ENCODE peak calls at places on chromosomes 5 and 9, in six cellular contexts. One of them, this sample, is unnamed.

GRCh38 chr9:1303911-1304310 is 253.8 kb downstream of the DMRT2 start:
- DNase-seq in HCT116: no peak
- DNase-seq in A549: no peak
- DNase-seq in CD8-positive, alpha-beta memory T cell: no peak
- DNase-seq in IMR-90: no peak
- DNase-seq in fibroblast of lung: no peak
- DNase-seq in this sample: no peak

GRCh38 chr5:40221796-40222195 is 457.9 kb upstream of the PTGER4 start:
- DNase-seq in HCT116: no peak
- DNase-seq in A549: no peak
- DNase-seq in CD8-positive, alpha-beta memory T cell: no peak
- DNase-seq in IMR-90: peak; percentile 93
- DNase-seq in fibroblast of lung: peak; percentile 47
- DNase-seq in this sample: peak; percentile 40

GRCh38 chr5:177495243-177496060 is 2.0 kb downstream of the PDLIM7 start:
- DNase-seq in HCT116: no peak
- DNase-seq in A549: no peak
- DNase-seq in CD8-positive, alpha-beta memory T cell: no peak
- DNase-seq in IMR-90: peak; percentile 88
- DNase-seq in fibroblast of lung: peak; percentile 96
- DNase-seq in this sample: no peak

GRCh38 chr5:179285236-179285635 is 60.0 kb downstream of the ADAMTS2 start:
- DNase-seq in HCT116: no peak
- DNase-seq in A549: no peak
- DNase-seq in CD8-positive, alpha-beta memory T cell: no peak
- DNase-seq in IMR-90: no peak
- DNase-seq in fibroblast of lung: peak; percentile 35
- DNase-seq in this sample: no peak

GRCh38 chr9:134495881-134496412 is 145.7 kb upstream of the COL5A1 start:
- DNase-seq in HCT116: no peak
- DNase-seq in A549: no peak
- DNase-seq in CD8-positive, alpha-beta memory T cell: no peak
- DNase-seq in IMR-90: no peak
- DNase-seq in fibroblast of lung: no peak
- DNase-seq in this sample: no peak

GRCh38 chr5:10555134-10555733 is 8.6 kb upstream of the ANKRD33B start:
- DNase-seq in HCT116: no peak
- DNase-seq in A549: peak; percentile 85
- DNase-seq in CD8-positive, alpha-beta memory T cell: no peak
- DNase-seq in IMR-90: peak; percentile 91
- DNase-seq in fibroblast of lung: peak; percentile 67
- DNase-seq in this sample: no peak

GRCh38 chr5:1883120-1883924 is 597 bp upstream of the IRX4 start:
- DNase-seq in HCT116: no peak
- DNase-seq in A549: peak; percentile 77
- DNase-seq in CD8-positive, alpha-beta memory T cell: no peak
- DNase-seq in IMR-90: no peak
- DNase-seq in fibroblast of lung: no peak
- DNase-seq in this sample: no peak

GRCh38 chr9:112731971-112732370 is 14.1 kb upstream of the INIP start:
- DNase-seq in HCT116: no peak
- DNase-seq in A549: no peak
- DNase-seq in CD8-positive, alpha-beta memory T cell: no peak
- DNase-seq in IMR-90: no peak
- DNase-seq in fibroblast of lung: no peak
- DNase-seq in this sample: peak; percentile 88

GRCh38 chr9:126491256-126491879 is 122.4 kb upstream of the LMX1B start:
- DNase-seq in HCT116: no peak
- DNase-seq in A549: no peak
- DNase-seq in CD8-positive, alpha-beta memory T cell: peak; percentile 64
- DNase-seq in IMR-90: peak; percentile 69
- DNase-seq in fibroblast of lung: peak; percentile 74
- DNase-seq in this sample: no peak

GRCh38 chr9:19232830-19233194 is 2.3 kb downstream of the DENND4C start:
- DNase-seq in HCT116: no peak
- DNase-seq in A549: no peak
- DNase-seq in CD8-positive, alpha-beta memory T cell: peak; percentile 4
- DNase-seq in IMR-90: peak; percentile 56
- DNase-seq in fibroblast of lung: peak; percentile 63
- DNase-seq in this sample: no peak

GRCh38 chr5:179792612-179793469 is 945 bp upstream of the LTC4S start:
- DNase-seq in HCT116: no peak
- DNase-seq in A549: no peak
- DNase-seq in CD8-positive, alpha-beta memory T cell: no peak
- DNase-seq in IMR-90: no peak
- DNase-seq in fibroblast of lung: no peak
- DNase-seq in this sample: no peak

GRCh38 chr5:125411163-125412050 is 665.0 kb upstream of the ZNF608 start:
- DNase-seq in HCT116: no peak
- DNase-seq in A549: no peak
- DNase-seq in CD8-positive, alpha-beta memory T cell: no peak
- DNase-seq in IMR-90: peak; percentile 39
- DNase-seq in fibroblast of lung: peak; percentile 58
- DNase-seq in this sample: peak; percentile 48

GRCh38 chr5:96537386-96537785 is 104.3 kb upstream of the PCSK1 start:
- DNase-seq in HCT116: no peak
- DNase-seq in A549: no peak
- DNase-seq in CD8-positive, alpha-beta memory T cell: peak; percentile 70
- DNase-seq in IMR-90: peak; percentile 89
- DNase-seq in fibroblast of lung: peak; percentile 69
- DNase-seq in this sample: no peak

GRCh38 chr5:108661590-108662219 is 86.0 kb upstream of the FER start:
- DNase-seq in HCT116: no peak
- DNase-seq in A549: no peak
- DNase-seq in CD8-positive, alpha-beta memory T cell: no peak
- DNase-seq in IMR-90: peak; percentile 47
- DNase-seq in fibroblast of lung: peak; percentile 36
- DNase-seq in this sample: no peak

DNA sequence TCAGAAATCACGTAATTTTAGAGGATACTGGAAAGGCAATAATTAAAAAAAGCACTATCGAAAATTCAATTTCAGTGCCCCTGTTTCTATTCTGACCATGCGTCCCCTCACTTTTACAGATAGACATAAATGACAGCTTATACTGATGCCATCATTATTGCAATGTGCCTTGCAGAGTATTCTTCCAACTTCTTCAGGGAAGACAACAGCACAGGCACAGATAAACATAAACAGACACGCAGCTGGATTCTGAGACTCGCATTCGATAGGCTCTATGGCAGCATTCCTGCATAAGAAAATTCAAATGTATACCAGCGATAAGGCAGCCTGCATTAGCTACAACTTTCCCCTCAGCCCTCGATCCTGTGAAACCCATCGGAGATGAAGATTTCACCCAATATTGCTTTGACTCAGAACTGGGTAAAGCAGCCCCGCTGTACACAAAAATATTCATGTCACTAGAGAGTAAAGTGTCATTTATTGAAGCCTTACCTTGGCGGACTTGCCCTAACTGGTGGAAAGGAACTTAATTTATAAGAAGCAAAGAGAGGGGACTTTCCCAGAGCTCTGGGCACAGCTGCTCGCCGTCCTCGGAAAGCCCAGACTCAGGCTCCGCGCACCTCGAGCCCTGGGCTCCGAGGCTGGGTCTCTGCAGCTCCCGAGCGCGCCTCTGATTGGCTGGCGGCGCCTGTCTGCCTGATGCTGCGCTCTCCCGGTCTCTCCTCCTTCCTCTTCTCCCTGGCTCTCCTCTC is at the start of gene CDH18:
- DNase-seq in HCT116: no peak
- DNase-seq in A549: peak; percentile 30
- DNase-seq in CD8-positive, alpha-beta memory T cell: no peak
- DNase-seq in IMR-90: peak; percentile 38
- DNase-seq in fibroblast of lung: peak; percentile 56
- DNase-seq in this sample: no peak
- H3K4me3 ChIP-seq in HCT116: no peak within 1 kb of the TSS
- H3K4me3 ChIP-seq in A549: peak within 1 kb of the TSS; percentile 28
- H3K4me3 ChIP-seq in CD8-positive, alpha-beta memory T cell: no peak within 1 kb of the TSS
- H3K4me3 ChIP-seq in IMR-90: peak within 1 kb of the TSS; percentile 38
- H3K4me3 ChIP-seq in fibroblast of lung: peak within 1 kb of the TSS; percentile 9
- H3K4me3 ChIP-seq in this sample: peak within 1 kb of the TSS; percentile 45

GRCh38 chr5:154758977-154759376 is 3.8 kb downstream of the LARP1 start:
- DNase-seq in HCT116: no peak
- DNase-seq in A549: no peak
- DNase-seq in CD8-positive, alpha-beta memory T cell: no peak
- DNase-seq in IMR-90: no peak
- DNase-seq in fibroblast of lung: no peak
- DNase-seq in this sample: no peak
- H3K4me3 ChIP-seq in HCT116: no peak overlapping the region
- H3K4me3 ChIP-seq in A549: no peak overlapping the region
- H3K4me3 ChIP-seq in CD8-positive, alpha-beta memory T cell: peak overlapping the region; percentile 27
- H3K4me3 ChIP-seq in IMR-90: no peak overlapping the region
- H3K4me3 ChIP-seq in fibroblast of lung: no peak overlapping the region
- H3K4me3 ChIP-seq in this sample: no peak overlapping the region

GRCh38 chr5:14444161-14444560 is 137.4 kb upstream of the OTULINL start:
- DNase-seq in HCT116: no peak
- DNase-seq in A549: no peak
- DNase-seq in CD8-positive, alpha-beta memory T cell: no peak
- DNase-seq in IMR-90: no peak
- DNase-seq in fibroblast of lung: no peak
- DNase-seq in this sample: no peak
- H3K4me3 ChIP-seq in HCT116: no peak overlapping the region
- H3K4me3 ChIP-seq in A549: no peak overlapping the region
- H3K4me3 ChIP-seq in CD8-positive, alpha-beta memory T cell: no peak overlapping the region
- H3K4me3 ChIP-seq in IMR-90: no peak overlapping the region
- H3K4me3 ChIP-seq in fibroblast of lung: no peak overlapping the region
- H3K4me3 ChIP-seq in this sample: no peak overlapping the region

DNA sequence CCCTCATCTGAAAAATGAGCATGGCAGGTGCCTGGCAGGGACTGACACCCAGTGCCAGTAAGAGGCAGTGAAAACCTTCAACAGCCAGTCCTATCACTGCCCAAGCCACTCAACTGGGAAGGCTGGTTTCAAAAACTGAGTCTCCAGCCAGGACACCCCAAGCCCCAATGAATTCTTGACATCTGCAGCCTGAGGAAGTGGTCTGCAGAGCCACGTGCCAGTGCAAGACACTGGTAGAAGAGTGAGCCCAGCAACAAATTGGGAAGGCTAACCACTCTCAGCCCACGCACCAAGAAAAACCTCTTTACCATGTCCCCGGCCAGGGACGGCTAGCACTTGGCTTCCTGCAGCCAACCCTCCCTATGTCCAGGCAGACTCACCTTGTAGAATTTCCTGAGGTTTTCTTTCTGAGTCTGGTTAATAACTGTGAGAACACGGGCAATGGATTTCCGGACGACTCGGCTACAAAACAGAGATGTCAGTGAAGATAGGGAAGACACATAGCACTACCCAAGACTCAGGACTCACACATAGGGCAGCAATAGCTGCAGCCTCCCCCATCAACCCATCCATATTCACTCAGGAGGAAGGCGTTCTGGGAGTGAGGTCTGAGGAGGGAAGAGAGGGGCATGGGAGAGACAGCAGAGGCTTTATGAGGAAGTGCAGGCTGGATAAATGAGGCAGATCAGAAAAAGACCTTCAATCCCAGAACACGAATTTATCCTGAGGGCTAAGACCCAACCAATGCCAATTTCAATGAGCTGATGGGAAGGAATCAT is 1.8 kb downstream of the RPL35 start:
- DNase-seq in HCT116: no peak
- DNase-seq in A549: no peak
- DNase-seq in CD8-positive, alpha-beta memory T cell: no peak
- DNase-seq in IMR-90: no peak
- DNase-seq in fibroblast of lung: no peak
- DNase-seq in this sample: no peak
- H3K4me3 ChIP-seq in HCT116: peak overlapping the region; percentile 100
- H3K4me3 ChIP-seq in A549: peak overlapping the region; percentile 85
- H3K4me3 ChIP-seq in CD8-positive, alpha-beta memory T cell: peak overlapping the region; percentile 88
- H3K4me3 ChIP-seq in IMR-90: peak overlapping the region; percentile 73
- H3K4me3 ChIP-seq in fibroblast of lung: peak overlapping the region; percentile 97
- H3K4me3 ChIP-seq in this sample: peak overlapping the region; percentile 90

This sample was measured in epithelial cell of proximal tubule.